ENCODE peak calls at places on chromosomes 1 and 21, in five cellular contexts. U is spleen, Y is GM12891, D is upper lobe of left lung, H is Peyer's patch. M is an unnamed sample.

GRCh38 chr1:158163000-158163947 is 17.4 kb upstream of the CD1D start:
- DNase-seq in D (no peak), H (no peak), Y (no peak), U (no peak), M (no peak)

GRCh38 chr1:22749919-22750670 is 39.5 kb downstream of the EPHB2 start:
- DNase-seq in Y (no peak), H (peak), U (no peak), D (no peak), M (no peak)

GRCh38 chr1:244012232-244012631 is 38.9 kb upstream of the ZBTB18 start:
- DNase-seq in D (no peak), U (no peak), Y (no peak), H (no peak), M (no peak)

GRCh38 chr1:99481391-99481996 is 164.4 kb upstream of the PALMD start:
- DNase-seq in D (no peak), Y (no peak), H (no peak), U (no peak), M (peak)

GRCh38 chr1:95034506-95034905 is 38.2 kb downstream of the ALG14 start:
- DNase-seq in U (no peak), D (no peak), H (no peak), Y (no peak), M (no peak)

GRCh38 chr1:51840743-51841461 is 37.6 kb downstream of the NRDC start:
- DNase-seq in U (no peak), H (no peak), Y (no peak), D (no peak), M (peak)

GRCh38 chr1:67700692-67701410 is 15.8 kb downstream of the GADD45A start:
- DNase-seq in D (no peak), H (no peak), U (no peak), Y (no peak), M (peak)

GRCh38 chr1:114320586-114320985 is 166.9 kb upstream of the SYT6 start:
- DNase-seq in U (no peak), H (no peak), Y (no peak), D (no peak), M (no peak)

GRCh38 chr1:236861560-236862230 is 66.6 kb downstream of the MTR start:
- DNase-seq in Y (no peak), U (no peak), H (no peak), D (no peak), M (no peak)

GRCh38 chr1:11535761-11536572 is 57.0 kb downstream of the DISP3 start:
- DNase-seq in D (peak), U (peak), Y (no peak), H (no peak), M (no peak)

GRCh38 chr1:232271991-232272589 is 357.8 kb downstream of the SIPA1L2 start:
- DNase-seq in Y (no peak), D (peak), U (no peak), H (no peak), M (no peak)

GRCh38 chr1:41390171-41390570 is 28.9 kb downstream of the FOXO6 start:
- DNase-seq in H (no peak), U (no peak), D (no peak), Y (no peak), M (no peak)

GRCh38 chr1:175385316-175385715 is 192.7 kb upstream of the KIAA0040 start:
- DNase-seq in Y (no peak), U (no peak), D (no peak), H (no peak), M (no peak)

GRCh38 chr21:15062566-15062965 is 2.2 kb downstream of the NRIP1 start:
- DNase-seq in H (no peak), D (no peak), U (no peak), Y (no peak), M (peak)

GRCh38 chr1:154751690-154752089 is 118.4 kb downstream of the KCNN3 start:
- DNase-seq in U (no peak), Y (no peak), D (no peak), H (no peak), M (no peak)

GRCh38 chr1:173733912-173734311 is 19.1 kb downstream of the KLHL20 start:
- DNase-seq in H (no peak), U (no peak), Y (no peak), D (no peak), M (no peak)

GRCh38 chr1:97137862-97138514 is 416.4 kb downstream of the PTBP2 start:
- DNase-seq in H (peak), U (no peak), Y (no peak), D (no peak), M (peak)

GRCh38 chr1:24949331-24949881 is 19.3 kb upstream of the RUNX3 start:
- DNase-seq in U (no peak), Y (no peak), D (no peak), H (no peak), M (no peak)

GRCh38 chr1:92461364-92462097 is 25.2 kb downstream of the GFI1 start:
- DNase-seq in D (no peak), Y (no peak), H (no peak), U (no peak), M (no peak)

GRCh38 chr1:80054129-80054528 is 1047.6 kb upstream of the ADGRL4 start:
- DNase-seq in Y (no peak), U (no peak), H (no peak), D (no peak), M (peak)

GRCh38 chr1:40748841-40749718 is 34.5 kb upstream of the KCNQ4 start:
- DNase-seq in H (no peak), Y (no peak), D (no peak), U (no peak), M (no peak)

GRCh38 chr1:60916926-60917325 is 165.4 kb upstream of the NFIA start:
- DNase-seq in Y (no peak), H (no peak), D (no peak), U (no peak), M (no peak)

GRCh38 chr1:34744851-34745250 is 10.0 kb upstream of the GJB5 start:
- DNase-seq in H (no peak), Y (no peak), U (no peak), D (no peak), M (no peak)

GRCh38 chr1:34743775-34744174 is 11.1 kb upstream of the GJB5 start:
- DNase-seq in H (no peak), Y (no peak), U (no peak), D (no peak), M (no peak)

GRCh38 chr1:34746785-34747637 is 7.8 kb upstream of the GJB5 start:
- DNase-seq in H (no peak), D (no peak), Y (no peak), U (no peak), M (no peak)

GRCh38 chr1:34746101-34746500 is 8.7 kb upstream of the GJB5 start:
- DNase-seq in U (no peak), D (no peak), H (no peak), Y (no peak), M (no peak)

GRCh38 chr1:34745666-34746065 is 9.2 kb upstream of the GJB5 start:
- DNase-seq in U (no peak), D (no peak), Y (no peak), H (no peak), M (no peak)
- TF ChIP-seq POLR2A in U (no peak), D (no peak), Y (no peak), H (no peak), M (no peak)

DNA sequence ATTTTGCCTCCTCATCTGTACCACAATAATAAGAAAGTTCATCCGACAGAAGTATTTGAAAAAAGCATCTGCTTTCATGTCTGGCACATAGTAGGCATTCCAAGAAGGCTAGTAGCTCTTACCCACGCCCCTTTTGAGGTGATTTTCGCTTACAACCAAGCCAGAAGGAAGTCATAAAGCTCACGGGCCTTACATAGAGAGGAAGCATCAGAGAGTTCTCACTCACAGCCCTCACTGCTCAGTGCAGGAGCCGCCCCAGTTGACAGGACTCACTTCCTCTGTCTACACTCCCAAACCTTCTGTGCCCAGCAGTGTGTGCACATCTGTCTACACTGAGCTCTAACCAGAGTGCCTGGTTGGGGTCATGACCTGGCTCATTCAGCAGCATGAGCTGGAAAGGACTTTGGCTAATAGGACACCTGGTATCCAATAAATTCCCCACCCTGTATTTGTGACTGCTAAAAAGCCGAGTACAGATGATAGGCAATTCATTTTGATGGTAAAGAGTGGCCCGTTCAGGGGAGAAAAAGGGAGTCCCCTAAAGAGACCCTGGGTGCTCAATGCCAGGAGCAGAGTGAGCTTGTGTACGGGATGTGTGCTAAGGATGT is 36.8 kb upstream of the DUSP10 start:
- DNase-seq in U (peak), Y (no peak), D (no peak), H (peak), M (no peak)
- TF ChIP-seq POLR2A in U (no peak), Y (no peak), D (no peak), H (no peak), M (no peak)

GRCh38 chr1:183583466-183583865 is 6.8 kb downstream of the NCF2 start:
- DNase-seq in D (no peak), Y (no peak), U (no peak), H (no peak), M (no peak)
- TF ChIP-seq POLR2A in D (peak), Y (no peak), U (no peak), H (no peak), M (no peak)

DNA sequence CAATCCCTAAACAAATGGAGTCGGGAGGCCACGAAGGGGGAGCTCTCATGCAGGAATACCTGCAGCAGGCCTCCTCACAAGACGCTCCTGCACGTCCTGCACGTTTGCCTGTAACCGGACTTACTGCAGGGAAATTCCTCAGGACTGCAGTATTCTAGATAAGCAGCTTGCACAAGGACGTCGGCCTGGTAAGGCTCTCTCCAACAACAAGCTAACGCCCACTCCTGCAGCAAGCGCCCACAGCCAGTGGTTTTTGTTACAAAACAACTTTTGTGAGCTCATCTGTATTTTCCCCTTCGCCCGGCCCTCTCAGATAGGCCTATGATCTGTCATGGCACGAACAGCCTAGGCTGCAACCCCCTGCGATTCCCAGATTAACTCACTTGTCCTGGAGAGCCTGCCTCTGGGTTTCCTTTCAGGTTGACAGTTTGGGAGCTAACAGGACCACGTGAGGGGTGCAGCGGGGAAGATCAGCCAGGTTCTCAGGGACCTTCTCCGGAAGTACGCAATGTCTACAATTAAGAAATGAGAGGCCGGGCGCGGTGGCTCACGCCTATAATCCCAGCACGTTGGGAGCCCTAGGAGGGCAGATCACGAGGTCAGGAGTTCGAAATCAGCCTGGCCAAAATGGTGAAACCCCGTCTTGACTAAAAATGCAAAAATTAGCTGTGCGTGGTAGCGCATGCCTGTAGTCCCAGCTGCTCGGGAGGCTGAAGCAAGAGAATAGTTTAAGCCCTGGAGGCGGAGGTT is 921 bp upstream of the MIB2 start:
- DNase-seq in Y (no peak), D (peak), U (peak), H (peak), M (peak)
- TF ChIP-seq POLR2A in Y (no peak), D (peak), U (no peak), H (no peak), M (no peak)

M was measured in erythroblast.